ENCODE peak calls at places on chromosomes 11 and 22, in eight cellular contexts. One of them, this sample, is unnamed.

GRCh38 chr22:29004647-29005371 is 56.8 kb downstream of the C22orf31 start:
- DNase-seq in stimulated activated CD4-positive, alpha-beta T cell treated with anti-CD3 and anti-CD28 coated beads, Interleukin-2, amount 100 ng/mL, for 24 hours: no peak
- DNase-seq in T-helper 1 cell: no peak
- DNase-seq in KBM-7: no peak
- DNase-seq in naive thymus-derived CD8-positive, alpha-beta T cell: no peak
- DNase-seq in M059J: no peak
- DNase-seq in activated CD4-positive, alpha-beta T cell treated with anti-CD3 and anti-CD28 coated beads, Interleukin-2, amount 50 U/mL, for 4 hours: no peak
- DNase-seq in ELF-1: peak
- DNase-seq in this sample: no peak

GRCh38 chr11:100849009-100849913 is 162.2 kb downstream of the ARHGAP42 start:
- DNase-seq in activated CD4-positive, alpha-beta T cell treated with anti-CD3 and anti-CD28 coated beads, Interleukin-2, amount 50 U/mL, for 4 hours: no peak
- DNase-seq in KBM-7: no peak
- DNase-seq in stimulated activated CD4-positive, alpha-beta T cell treated with anti-CD3 and anti-CD28 coated beads, Interleukin-2, amount 100 ng/mL, for 24 hours: no peak
- DNase-seq in T-helper 1 cell: no peak
- DNase-seq in M059J: peak
- DNase-seq in naive thymus-derived CD8-positive, alpha-beta T cell: no peak
- DNase-seq in ELF-1: no peak
- DNase-seq in this sample: no peak

GRCh38 chr11:79062814-79063762 is 377.7 kb downstream of the TENM4 start:
- DNase-seq in T-helper 1 cell: no peak
- DNase-seq in stimulated activated CD4-positive, alpha-beta T cell treated with anti-CD3 and anti-CD28 coated beads, Interleukin-2, amount 100 ng/mL, for 24 hours: no peak
- DNase-seq in M059J: peak
- DNase-seq in KBM-7: peak
- DNase-seq in ELF-1: peak
- DNase-seq in activated CD4-positive, alpha-beta T cell treated with anti-CD3 and anti-CD28 coated beads, Interleukin-2, amount 50 U/mL, for 4 hours: no peak
- DNase-seq in naive thymus-derived CD8-positive, alpha-beta T cell: no peak
- DNase-seq in this sample: no peak

GRCh38 chr11:76769071-76769560 is 14.0 kb upstream of the TSKU start:
- DNase-seq in ELF-1: peak
- DNase-seq in activated CD4-positive, alpha-beta T cell treated with anti-CD3 and anti-CD28 coated beads, Interleukin-2, amount 50 U/mL, for 4 hours: no peak
- DNase-seq in T-helper 1 cell: no peak
- DNase-seq in naive thymus-derived CD8-positive, alpha-beta T cell: no peak
- DNase-seq in M059J: no peak
- DNase-seq in stimulated activated CD4-positive, alpha-beta T cell treated with anti-CD3 and anti-CD28 coated beads, Interleukin-2, amount 100 ng/mL, for 24 hours: no peak
- DNase-seq in KBM-7: no peak
- DNase-seq in this sample: no peak

GRCh38 chr11:90343670-90344069 is 120.8 kb upstream of the CHORDC1 start:
- DNase-seq in M059J: no peak
- DNase-seq in KBM-7: no peak
- DNase-seq in ELF-1: no peak
- DNase-seq in naive thymus-derived CD8-positive, alpha-beta T cell: no peak
- DNase-seq in stimulated activated CD4-positive, alpha-beta T cell treated with anti-CD3 and anti-CD28 coated beads, Interleukin-2, amount 100 ng/mL, for 24 hours: no peak
- DNase-seq in T-helper 1 cell: no peak
- DNase-seq in activated CD4-positive, alpha-beta T cell treated with anti-CD3 and anti-CD28 coated beads, Interleukin-2, amount 50 U/mL, for 4 hours: no peak
- DNase-seq in this sample: no peak

GRCh38 chr11:126497581-126498109 is 142.2 kb downstream of the ST3GAL4 start:
- DNase-seq in T-helper 1 cell: no peak
- DNase-seq in KBM-7: no peak
- DNase-seq in ELF-1: no peak
- DNase-seq in activated CD4-positive, alpha-beta T cell treated with anti-CD3 and anti-CD28 coated beads, Interleukin-2, amount 50 U/mL, for 4 hours: no peak
- DNase-seq in M059J: no peak
- DNase-seq in stimulated activated CD4-positive, alpha-beta T cell treated with anti-CD3 and anti-CD28 coated beads, Interleukin-2, amount 100 ng/mL, for 24 hours: no peak
- DNase-seq in naive thymus-derived CD8-positive, alpha-beta T cell: no peak
- DNase-seq in this sample: no peak

GRCh38 chr11:107770546-107770945 is 58.7 kb upstream of the SLN start:
- DNase-seq in T-helper 1 cell: no peak
- DNase-seq in activated CD4-positive, alpha-beta T cell treated with anti-CD3 and anti-CD28 coated beads, Interleukin-2, amount 50 U/mL, for 4 hours: no peak
- DNase-seq in stimulated activated CD4-positive, alpha-beta T cell treated with anti-CD3 and anti-CD28 coated beads, Interleukin-2, amount 100 ng/mL, for 24 hours: no peak
- DNase-seq in naive thymus-derived CD8-positive, alpha-beta T cell: no peak
- DNase-seq in ELF-1: no peak
- DNase-seq in KBM-7: no peak
- DNase-seq in M059J: peak
- DNase-seq in this sample: no peak

GRCh38 chr11:123231263-123231662 is 36.2 kb upstream of the CLMP start:
- DNase-seq in M059J: no peak
- DNase-seq in KBM-7: no peak
- DNase-seq in stimulated activated CD4-positive, alpha-beta T cell treated with anti-CD3 and anti-CD28 coated beads, Interleukin-2, amount 100 ng/mL, for 24 hours: no peak
- DNase-seq in naive thymus-derived CD8-positive, alpha-beta T cell: no peak
- DNase-seq in T-helper 1 cell: no peak
- DNase-seq in activated CD4-positive, alpha-beta T cell treated with anti-CD3 and anti-CD28 coated beads, Interleukin-2, amount 50 U/mL, for 4 hours: no peak
- DNase-seq in ELF-1: peak
- DNase-seq in this sample: no peak

GRCh38 chr11:80727315-80727714 is 1286.5 kb upstream of the TENM4 start:
- DNase-seq in M059J: peak
- DNase-seq in naive thymus-derived CD8-positive, alpha-beta T cell: no peak
- DNase-seq in ELF-1: peak
- DNase-seq in stimulated activated CD4-positive, alpha-beta T cell treated with anti-CD3 and anti-CD28 coated beads, Interleukin-2, amount 100 ng/mL, for 24 hours: no peak
- DNase-seq in T-helper 1 cell: no peak
- DNase-seq in KBM-7: no peak
- DNase-seq in activated CD4-positive, alpha-beta T cell treated with anti-CD3 and anti-CD28 coated beads, Interleukin-2, amount 50 U/mL, for 4 hours: no peak
- DNase-seq in this sample: no peak

GRCh38 chr11:128697645-128698174 is 3.8 kb downstream of the FLI1 start:
- DNase-seq in stimulated activated CD4-positive, alpha-beta T cell treated with anti-CD3 and anti-CD28 coated beads, Interleukin-2, amount 100 ng/mL, for 24 hours: no peak
- DNase-seq in KBM-7: no peak
- DNase-seq in M059J: no peak
- DNase-seq in activated CD4-positive, alpha-beta T cell treated with anti-CD3 and anti-CD28 coated beads, Interleukin-2, amount 50 U/mL, for 4 hours: no peak
- DNase-seq in ELF-1: no peak
- DNase-seq in T-helper 1 cell: no peak
- DNase-seq in naive thymus-derived CD8-positive, alpha-beta T cell: no peak
- DNase-seq in this sample: no peak

GRCh38 chr22:27196483-27196882 is 539.1 kb downstream of the MIAT start:
- DNase-seq in naive thymus-derived CD8-positive, alpha-beta T cell: no peak
- DNase-seq in stimulated activated CD4-positive, alpha-beta T cell treated with anti-CD3 and anti-CD28 coated beads, Interleukin-2, amount 100 ng/mL, for 24 hours: no peak
- DNase-seq in KBM-7: no peak
- DNase-seq in M059J: no peak
- DNase-seq in activated CD4-positive, alpha-beta T cell treated with anti-CD3 and anti-CD28 coated beads, Interleukin-2, amount 50 U/mL, for 4 hours: no peak
- DNase-seq in T-helper 1 cell: no peak
- DNase-seq in ELF-1: no peak
- DNase-seq in this sample: no peak

GRCh38 chr11:103486609-103487008 is 377.4 kb downstream of the DYNC2H1 start:
- DNase-seq in M059J: peak
- DNase-seq in stimulated activated CD4-positive, alpha-beta T cell treated with anti-CD3 and anti-CD28 coated beads, Interleukin-2, amount 100 ng/mL, for 24 hours: no peak
- DNase-seq in activated CD4-positive, alpha-beta T cell treated with anti-CD3 and anti-CD28 coated beads, Interleukin-2, amount 50 U/mL, for 4 hours: no peak
- DNase-seq in KBM-7: no peak
- DNase-seq in T-helper 1 cell: no peak
- DNase-seq in ELF-1: no peak
- DNase-seq in naive thymus-derived CD8-positive, alpha-beta T cell: no peak
- DNase-seq in this sample: no peak

GRCh38 chr11:101866619-101867491 is 48.0 kb upstream of the CEP126 start:
- DNase-seq in activated CD4-positive, alpha-beta T cell treated with anti-CD3 and anti-CD28 coated beads, Interleukin-2, amount 50 U/mL, for 4 hours: no peak
- DNase-seq in KBM-7: no peak
- DNase-seq in stimulated activated CD4-positive, alpha-beta T cell treated with anti-CD3 and anti-CD28 coated beads, Interleukin-2, amount 100 ng/mL, for 24 hours: no peak
- DNase-seq in naive thymus-derived CD8-positive, alpha-beta T cell: no peak
- DNase-seq in ELF-1: peak
- DNase-seq in T-helper 1 cell: no peak
- DNase-seq in M059J: peak
- DNase-seq in this sample: peak

GRCh38 chr11:30481816-30482215 is 104.3 kb downstream of the MPPED2 start:
- DNase-seq in M059J: no peak
- DNase-seq in T-helper 1 cell: no peak
- DNase-seq in activated CD4-positive, alpha-beta T cell treated with anti-CD3 and anti-CD28 coated beads, Interleukin-2, amount 50 U/mL, for 4 hours: no peak
- DNase-seq in stimulated activated CD4-positive, alpha-beta T cell treated with anti-CD3 and anti-CD28 coated beads, Interleukin-2, amount 100 ng/mL, for 24 hours: no peak
- DNase-seq in naive thymus-derived CD8-positive, alpha-beta T cell: no peak
- DNase-seq in ELF-1: no peak
- DNase-seq in KBM-7: no peak
- DNase-seq in this sample: no peak

GRCh38 chr11:116729501-116730240 is 43.1 kb downstream of the BUD13 start:
- DNase-seq in M059J: no peak
- DNase-seq in naive thymus-derived CD8-positive, alpha-beta T cell: no peak
- DNase-seq in T-helper 1 cell: no peak
- DNase-seq in KBM-7: no peak
- DNase-seq in activated CD4-positive, alpha-beta T cell treated with anti-CD3 and anti-CD28 coated beads, Interleukin-2, amount 50 U/mL, for 4 hours: no peak
- DNase-seq in stimulated activated CD4-positive, alpha-beta T cell treated with anti-CD3 and anti-CD28 coated beads, Interleukin-2, amount 100 ng/mL, for 24 hours: no peak
- DNase-seq in ELF-1: no peak
- DNase-seq in this sample: no peak

GRCh38 chr22:32748509-32748908 is 53.0 kb upstream of the TIMP3 start:
- DNase-seq in activated CD4-positive, alpha-beta T cell treated with anti-CD3 and anti-CD28 coated beads, Interleukin-2, amount 50 U/mL, for 4 hours: no peak
- DNase-seq in T-helper 1 cell: no peak
- DNase-seq in ELF-1: no peak
- DNase-seq in KBM-7: no peak
- DNase-seq in stimulated activated CD4-positive, alpha-beta T cell treated with anti-CD3 and anti-CD28 coated beads, Interleukin-2, amount 100 ng/mL, for 24 hours: no peak
- DNase-seq in M059J: no peak
- DNase-seq in naive thymus-derived CD8-positive, alpha-beta T cell: no peak
- DNase-seq in this sample: no peak

GRCh38 chr11:74636633-74637184 is 44.3 kb downstream of the POLD3 start:
- DNase-seq in M059J: peak
- DNase-seq in naive thymus-derived CD8-positive, alpha-beta T cell: no peak
- DNase-seq in activated CD4-positive, alpha-beta T cell treated with anti-CD3 and anti-CD28 coated beads, Interleukin-2, amount 50 U/mL, for 4 hours: no peak
- DNase-seq in stimulated activated CD4-positive, alpha-beta T cell treated with anti-CD3 and anti-CD28 coated beads, Interleukin-2, amount 100 ng/mL, for 24 hours: no peak
- DNase-seq in KBM-7: no peak
- DNase-seq in T-helper 1 cell: no peak
- DNase-seq in ELF-1: no peak
- DNase-seq in this sample: no peak

GRCh38 chr22:40397436-40397835 is 27.0 kb downstream of the SGSM3 start:
- DNase-seq in KBM-7: no peak
- DNase-seq in activated CD4-positive, alpha-beta T cell treated with anti-CD3 and anti-CD28 coated beads, Interleukin-2, amount 50 U/mL, for 4 hours: no peak
- DNase-seq in naive thymus-derived CD8-positive, alpha-beta T cell: no peak
- DNase-seq in T-helper 1 cell: no peak
- DNase-seq in M059J: no peak
- DNase-seq in ELF-1: peak
- DNase-seq in stimulated activated CD4-positive, alpha-beta T cell treated with anti-CD3 and anti-CD28 coated beads, Interleukin-2, amount 100 ng/mL, for 24 hours: no peak
- DNase-seq in this sample: no peak

GRCh38 chr11:14819596-14819995 is 72.4 kb downstream of the CYP2R1 start:
- DNase-seq in naive thymus-derived CD8-positive, alpha-beta T cell: no peak
- DNase-seq in stimulated activated CD4-positive, alpha-beta T cell treated with anti-CD3 and anti-CD28 coated beads, Interleukin-2, amount 100 ng/mL, for 24 hours: no peak
- DNase-seq in activated CD4-positive, alpha-beta T cell treated with anti-CD3 and anti-CD28 coated beads, Interleukin-2, amount 50 U/mL, for 4 hours: no peak
- DNase-seq in T-helper 1 cell: no peak
- DNase-seq in ELF-1: no peak
- DNase-seq in M059J: peak
- DNase-seq in KBM-7: no peak
- DNase-seq in this sample: no peak

GRCh38 chr11:93089474-93090102 is 108.2 kb downstream of the SLC36A4 start:
- DNase-seq in M059J: peak
- DNase-seq in ELF-1: peak
- DNase-seq in naive thymus-derived CD8-positive, alpha-beta T cell: no peak
- DNase-seq in T-helper 1 cell: no peak
- DNase-seq in KBM-7: peak
- DNase-seq in activated CD4-positive, alpha-beta T cell treated with anti-CD3 and anti-CD28 coated beads, Interleukin-2, amount 50 U/mL, for 4 hours: no peak
- DNase-seq in stimulated activated CD4-positive, alpha-beta T cell treated with anti-CD3 and anti-CD28 coated beads, Interleukin-2, amount 100 ng/mL, for 24 hours: no peak
- DNase-seq in this sample: peak

GRCh38 chr11:3609416-3610265 is 32.2 kb downstream of the ART5 start:
- DNase-seq in naive thymus-derived CD8-positive, alpha-beta T cell: peak
- DNase-seq in stimulated activated CD4-positive, alpha-beta T cell treated with anti-CD3 and anti-CD28 coated beads, Interleukin-2, amount 100 ng/mL, for 24 hours: no peak
- DNase-seq in KBM-7: peak
- DNase-seq in activated CD4-positive, alpha-beta T cell treated with anti-CD3 and anti-CD28 coated beads, Interleukin-2, amount 50 U/mL, for 4 hours: no peak
- DNase-seq in ELF-1: peak
- DNase-seq in M059J: peak
- DNase-seq in T-helper 1 cell: no peak
- DNase-seq in this sample: no peak

GRCh38 chr22:30305519-30305905 is 16.2 kb upstream of the CASTOR1 start:
- DNase-seq in naive thymus-derived CD8-positive, alpha-beta T cell: peak
- DNase-seq in T-helper 1 cell: peak
- DNase-seq in ELF-1: peak
- DNase-seq in KBM-7: peak
- DNase-seq in activated CD4-positive, alpha-beta T cell treated with anti-CD3 and anti-CD28 coated beads, Interleukin-2, amount 50 U/mL, for 4 hours: no peak
- DNase-seq in M059J: no peak
- DNase-seq in stimulated activated CD4-positive, alpha-beta T cell treated with anti-CD3 and anti-CD28 coated beads, Interleukin-2, amount 100 ng/mL, for 24 hours: peak
- DNase-seq in this sample: no peak

GRCh38 chr11:68440254-68440653 is 20.3 kb upstream of the PPP6R3 start:
- DNase-seq in M059J: no peak
- DNase-seq in ELF-1: no peak
- DNase-seq in activated CD4-positive, alpha-beta T cell treated with anti-CD3 and anti-CD28 coated beads, Interleukin-2, amount 50 U/mL, for 4 hours: no peak
- DNase-seq in T-helper 1 cell: no peak
- DNase-seq in naive thymus-derived CD8-positive, alpha-beta T cell: no peak
- DNase-seq in stimulated activated CD4-positive, alpha-beta T cell treated with anti-CD3 and anti-CD28 coated beads, Interleukin-2, amount 100 ng/mL, for 24 hours: no peak
- DNase-seq in KBM-7: no peak
- DNase-seq in this sample: no peak

GRCh38 chr11:95119361-95120060 is 29.9 kb downstream of the ENDOD1 start:
- DNase-seq in naive thymus-derived CD8-positive, alpha-beta T cell: no peak
- DNase-seq in T-helper 1 cell: no peak
- DNase-seq in M059J: peak
- DNase-seq in stimulated activated CD4-positive, alpha-beta T cell treated with anti-CD3 and anti-CD28 coated beads, Interleukin-2, amount 100 ng/mL, for 24 hours: no peak
- DNase-seq in activated CD4-positive, alpha-beta T cell treated with anti-CD3 and anti-CD28 coated beads, Interleukin-2, amount 50 U/mL, for 4 hours: no peak
- DNase-seq in ELF-1: no peak
- DNase-seq in KBM-7: no peak
- DNase-seq in this sample: no peak

GRCh38 chr22:25417792-25418191 is 146.7 kb upstream of the GRK3 start:
- DNase-seq in naive thymus-derived CD8-positive, alpha-beta T cell: no peak
- DNase-seq in M059J: no peak
- DNase-seq in T-helper 1 cell: no peak
- DNase-seq in KBM-7: peak
- DNase-seq in activated CD4-positive, alpha-beta T cell treated with anti-CD3 and anti-CD28 coated beads, Interleukin-2, amount 50 U/mL, for 4 hours: no peak
- DNase-seq in ELF-1: no peak
- DNase-seq in stimulated activated CD4-positive, alpha-beta T cell treated with anti-CD3 and anti-CD28 coated beads, Interleukin-2, amount 100 ng/mL, for 24 hours: no peak
- DNase-seq in this sample: no peak

GRCh38 chr11:9755561-9755960 is 91.7 kb downstream of the SWAP70 start:
- DNase-seq in T-helper 1 cell: no peak
- DNase-seq in M059J: peak
- DNase-seq in ELF-1: no peak
- DNase-seq in naive thymus-derived CD8-positive, alpha-beta T cell: no peak
- DNase-seq in stimulated activated CD4-positive, alpha-beta T cell treated with anti-CD3 and anti-CD28 coated beads, Interleukin-2, amount 100 ng/mL, for 24 hours: no peak
- DNase-seq in activated CD4-positive, alpha-beta T cell treated with anti-CD3 and anti-CD28 coated beads, Interleukin-2, amount 50 U/mL, for 4 hours: no peak
- DNase-seq in KBM-7: no peak
- DNase-seq in this sample: no peak

GRCh38 chr11:33723238-33723881 is 12.9 kb downstream of the CD59 start:
- DNase-seq in T-helper 1 cell: no peak
- DNase-seq in activated CD4-positive, alpha-beta T cell treated with anti-CD3 and anti-CD28 coated beads, Interleukin-2, amount 50 U/mL, for 4 hours: no peak
- DNase-seq in stimulated activated CD4-positive, alpha-beta T cell treated with anti-CD3 and anti-CD28 coated beads, Interleukin-2, amount 100 ng/mL, for 24 hours: no peak
- DNase-seq in ELF-1: peak
- DNase-seq in KBM-7: peak
- DNase-seq in naive thymus-derived CD8-positive, alpha-beta T cell: no peak
- DNase-seq in M059J: peak
- DNase-seq in this sample: no peak

GRCh38 chr22:31616315-31616980 is 45.6 kb downstream of the PISD start:
- DNase-seq in KBM-7: no peak
- DNase-seq in activated CD4-positive, alpha-beta T cell treated with anti-CD3 and anti-CD28 coated beads, Interleukin-2, amount 50 U/mL, for 4 hours: peak
- DNase-seq in M059J: no peak
- DNase-seq in stimulated activated CD4-positive, alpha-beta T cell treated with anti-CD3 and anti-CD28 coated beads, Interleukin-2, amount 100 ng/mL, for 24 hours: peak
- DNase-seq in naive thymus-derived CD8-positive, alpha-beta T cell: no peak
- DNase-seq in T-helper 1 cell: no peak
- DNase-seq in ELF-1: no peak
- DNase-seq in this sample: no peak

GRCh38 chr11:46279393-46280099 is 2.1 kb downstream of the CREB3L1 start:
- DNase-seq in stimulated activated CD4-positive, alpha-beta T cell treated with anti-CD3 and anti-CD28 coated beads, Interleukin-2, amount 100 ng/mL, for 24 hours: no peak
- DNase-seq in naive thymus-derived CD8-positive, alpha-beta T cell: no peak
- DNase-seq in T-helper 1 cell: no peak
- DNase-seq in KBM-7: no peak
- DNase-seq in ELF-1: no peak
- DNase-seq in M059J: peak
- DNase-seq in activated CD4-positive, alpha-beta T cell treated with anti-CD3 and anti-CD28 coated beads, Interleukin-2, amount 50 U/mL, for 4 hours: no peak
- DNase-seq in this sample: no peak

GRCh38 chr11:108069947-108070346 is 51.4 kb upstream of the ACAT1 start:
- DNase-seq in activated CD4-positive, alpha-beta T cell treated with anti-CD3 and anti-CD28 coated beads, Interleukin-2, amount 50 U/mL, for 4 hours: no peak
- DNase-seq in KBM-7: no peak
- DNase-seq in stimulated activated CD4-positive, alpha-beta T cell treated with anti-CD3 and anti-CD28 coated beads, Interleukin-2, amount 100 ng/mL, for 24 hours: no peak
- DNase-seq in naive thymus-derived CD8-positive, alpha-beta T cell: peak
- DNase-seq in T-helper 1 cell: no peak
- DNase-seq in ELF-1: no peak
- DNase-seq in M059J: peak
- DNase-seq in this sample: no peak

GRCh38 chr11:118277312-118277711 is 13.2 kb upstream of the MPZL2 start:
- DNase-seq in naive thymus-derived CD8-positive, alpha-beta T cell: no peak
- DNase-seq in M059J: peak
- DNase-seq in ELF-1: no peak
- DNase-seq in KBM-7: no peak
- DNase-seq in activated CD4-positive, alpha-beta T cell treated with anti-CD3 and anti-CD28 coated beads, Interleukin-2, amount 50 U/mL, for 4 hours: no peak
- DNase-seq in T-helper 1 cell: no peak
- DNase-seq in stimulated activated CD4-positive, alpha-beta T cell treated with anti-CD3 and anti-CD28 coated beads, Interleukin-2, amount 100 ng/mL, for 24 hours: no peak
- DNase-seq in this sample: no peak

GRCh38 chr11:1263036-1263435 is 40.2 kb downstream of the MUC5B start:
- DNase-seq in activated CD4-positive, alpha-beta T cell treated with anti-CD3 and anti-CD28 coated beads, Interleukin-2, amount 50 U/mL, for 4 hours: no peak
- DNase-seq in naive thymus-derived CD8-positive, alpha-beta T cell: no peak
- DNase-seq in KBM-7: no peak
- DNase-seq in M059J: no peak
- DNase-seq in ELF-1: no peak
- DNase-seq in T-helper 1 cell: no peak
- DNase-seq in stimulated activated CD4-positive, alpha-beta T cell treated with anti-CD3 and anti-CD28 coated beads, Interleukin-2, amount 100 ng/mL, for 24 hours: no peak
- DNase-seq in this sample: no peak

GRCh38 chr22:50507421-50507990 is at the start of gene LMF2:
- DNase-seq in KBM-7: peak
- DNase-seq in T-helper 1 cell: peak
- DNase-seq in activated CD4-positive, alpha-beta T cell treated with anti-CD3 and anti-CD28 coated beads, Interleukin-2, amount 50 U/mL, for 4 hours: peak
- DNase-seq in stimulated activated CD4-positive, alpha-beta T cell treated with anti-CD3 and anti-CD28 coated beads, Interleukin-2, amount 100 ng/mL, for 24 hours: peak
- DNase-seq in ELF-1: peak
- DNase-seq in naive thymus-derived CD8-positive, alpha-beta T cell: peak
- DNase-seq in M059J: peak
- DNase-seq in this sample: no peak

GRCh38 chr22:33467718-33468117 is 409.5 kb upstream of the SYN3 start:
- DNase-seq in KBM-7: no peak
- DNase-seq in stimulated activated CD4-positive, alpha-beta T cell treated with anti-CD3 and anti-CD28 coated beads, Interleukin-2, amount 100 ng/mL, for 24 hours: no peak
- DNase-seq in ELF-1: no peak
- DNase-seq in naive thymus-derived CD8-positive, alpha-beta T cell: no peak
- DNase-seq in M059J: no peak
- DNase-seq in activated CD4-positive, alpha-beta T cell treated with anti-CD3 and anti-CD28 coated beads, Interleukin-2, amount 50 U/mL, for 4 hours: no peak
- DNase-seq in T-helper 1 cell: no peak
- DNase-seq in this sample: no peak

This sample was measured in NCI-H1436 treated with DMSO at 0.1 percent for 48 hours.